ENCODE peak calls at places on chromosomes 16 and 17, in five cellular contexts. L, H, F, R and V are unnamed samples.

GRCh38 chr16:71230122-71230845 is at the start of gene HYDIN:
- DNase-seq in R (peak), H (peak), F (peak), L (peak), V (peak)

GRCh38 chr17:50459756-50460155 is 8.9 kb downstream of the CHAD start:
- DNase-seq in L (no peak), F (no peak), R (no peak), H (no peak), V (no peak)

GRCh38 chr17:80116923-80117380 is 15.6 kb downstream of the GAA start:
- DNase-seq in F (no peak), H (no peak), L (no peak), R (no peak), V (no peak)

GRCh38 chr16:73058221-73058615 is 10.3 kb upstream of the ZFHX3 start:
- DNase-seq in R (peak), F (peak), L (no peak), H (peak), V (peak)

GRCh38 chr16:48076455-48077012 is 79.3 kb downstream of the ABCC12 start:
- DNase-seq in R (no peak), L (no peak), F (no peak), H (no peak), V (no peak)

GRCh38 chr17:73089918-73090317 is 2.6 kb downstream of the SLC39A11 start:
- DNase-seq in R (no peak), F (no peak), L (no peak), H (no peak), V (no peak)

GRCh38 chr17:62666801-62667591 is 39.5 kb downstream of the MRC2 start:
- DNase-seq in L (no peak), H (no peak), R (no peak), F (no peak), V (no peak)

GRCh38 chr17:20896153-20896649 is 146.6 kb downstream of the USP22 start:
- DNase-seq in L (no peak), R (peak), F (no peak), H (no peak), V (peak)

GRCh38 chr17:60361889-60362288 is 30.0 kb downstream of the USP32 start:
- DNase-seq in F (peak), H (no peak), L (no peak), R (no peak), V (no peak)

GRCh38 chr17:40615295-40615988 is 32.2 kb downstream of the SMARCE1 start:
- DNase-seq in F (peak), L (peak), R (peak), H (peak), V (peak)

GRCh38 chr16:1159325-1159972 is 6.5 kb downstream of the CACNA1H start:
- DNase-seq in F (peak), H (no peak), L (no peak), R (no peak), V (no peak)

GRCh38 chr17:11598274-11599221 is at the start of gene DNAH9:
- DNase-seq in H (peak), L (no peak), R (peak), F (peak), V (peak)

GRCh38 chr17:6243186-6243585 is 173.0 kb downstream of the WSCD1 start:
- DNase-seq in R (no peak), F (no peak), H (no peak), L (no peak), V (no peak)

GRCh38 chr17:18917506-18918032 is 34.4 kb upstream of the SLC5A10 start:
- DNase-seq in H (no peak), L (no peak), R (no peak), F (no peak), V (no peak)

GRCh38 chr17:28252436-28252835 is 66.6 kb upstream of the TMEM97 start:
- DNase-seq in F (no peak), L (no peak), H (no peak), R (no peak), V (no peak)

GRCh38 chr17:35747540-35748017 is 5.5 kb downstream of the GAS2L2 start:
- DNase-seq in H (peak), F (peak), L (peak), R (peak), V (peak)

GRCh38 chr16:67923414-67924127 is 8.1 kb downstream of the CTRL start:
- DNase-seq in H (no peak), L (no peak), R (no peak), F (no peak), V (no peak)

GRCh38 chr16:75087040-75087979 is 29.3 kb downstream of the LDHD start:
- DNase-seq in L (no peak), H (peak), F (no peak), R (no peak), V (no peak)

GRCh38 chr16:50644730-50645129 is 36.4 kb downstream of the SNX20 start:
- DNase-seq in R (peak), H (peak), L (no peak), F (no peak), V (peak)

GRCh38 chr16:1771072-1771863 is at the start of gene NME3:
- DNase-seq in F (peak), R (peak), H (peak), L (peak), V (peak)

GRCh38 chr16:85554791-85555548 is 58.2 kb upstream of the GSE1 start:
- DNase-seq in L (peak), H (peak), R (peak), F (peak), V (peak)

GRCh38 chr17:55965051-55965450 is 188.2 kb upstream of the ANKFN1 start:
- DNase-seq in F (no peak), R (no peak), H (no peak), L (no peak), V (no peak)

GRCh38 chr17:51505450-51505849 is 245.1 kb downstream of the UTP18 start:
- DNase-seq in R (no peak), L (no peak), F (no peak), H (no peak), V (no peak)

GRCh38 chr17:18860161-18860972 is 2.4 kb downstream of the PRPSAP2 start:
- DNase-seq in R (peak), F (no peak), L (no peak), H (no peak), V (no peak)

GRCh38 chr16:19432429-19432828 is 14.7 kb downstream of the TMC5 start:
- DNase-seq in R (no peak), L (no peak), F (no peak), H (peak), V (no peak)

GRCh38 chr17:81277421-81277820 is 17.7 kb downstream of the SLC38A10 start:
- DNase-seq in L (no peak), R (no peak), H (no peak), F (no peak), V (no peak)

GRCh38 chr16:53821487-53821886 is 117.5 kb downstream of the FTO start:
- DNase-seq in F (no peak), H (no peak), L (no peak), R (no peak), V (no peak)

GRCh38 chr17:16470302-16470701 is 21.7 kb downstream of the LRRC75A start:
- DNase-seq in R (no peak), F (no peak), L (no peak), H (no peak), V (no peak)

GRCh38 chr16:77611386-77611785 is 110.9 kb upstream of the NUDT7 start:
- DNase-seq in L (no peak), H (no peak), F (no peak), R (no peak), V (no peak)

GRCh38 chr16:4371481-4372314 is at the start of gene VASN:
- DNase-seq in F (peak), R (peak), H (no peak), L (peak), V (peak)

GRCh38 chr16:71807905-71808592 is 585 bp downstream of the AP1G1 start:
- DNase-seq in R (peak), L (peak), F (no peak), H (no peak), V (peak)

GRCh38 chr17:28416703-28417311 is 10.8 kb upstream of the SLC46A1 start:
- DNase-seq in H (peak), F (peak), L (peak), R (peak), V (peak)

GRCh38 chr16:54374136-54374535 is 87.5 kb upstream of the IRX3 start:
- DNase-seq in R (no peak), L (no peak), H (no peak), F (no peak), V (no peak)

GRCh38 chr17:43801844-43802243 is 21.6 kb downstream of the CFAP97D1 start:
- DNase-seq in L (no peak), H (no peak), R (no peak), F (no peak), V (no peak)

GRCh38 chr17:72387487-72387886 is 266.7 kb downstream of the SOX9 start:
- DNase-seq in H (no peak), L (no peak), F (no peak), R (no peak), V (no peak)